ENCODE peak calls at places on chromosomes 11 and 22, in six cellular contexts. V is HCEC 1CT, S is AG08396, L is Kasumi-1, E is NCI-H345, G is nephron progenitor cell. N is an unnamed sample.

GRCh38 chr11:2393941-2394817 is 6.4 kb upstream of the TSSC4 start:
- DNase-seq in S (no peak), G (no peak), V (no peak), L (no peak), E (no peak), N (no peak)

GRCh38 chr11:62774407-62774806 is 3.2 kb downstream of the TAF6L start:
- DNase-seq in L (no peak), G (no peak), E (no peak), S (no peak), V (no peak), N (no peak)

GRCh38 chr22:20522134-20522827 is 14.9 kb downstream of the MED15 start:
- DNase-seq in G (no peak), S (no peak), V (no peak), L (no peak), E (no peak), N (no peak)

GRCh38 chr11:57778318-57779037 is 16.9 kb downstream of the CTNND1 start:
- DNase-seq in L (no peak), S (peak; percentile 88), V (peak; percentile 93), G (peak; percentile 64), E (peak; percentile 50), N (peak; percentile 92)

GRCh38 chr22:50276143-50276542 is 6.0 kb upstream of the MAPK11 start:
- DNase-seq in E (no peak), V (no peak), L (no peak), G (no peak), S (peak; percentile 66), N (peak; percentile 50)

GRCh38 chr11:96187779-96188624 is 155.0 kb downstream of the MAML2 start:
- DNase-seq in L (no peak), V (peak; percentile 78), S (peak; percentile 41), G (no peak), E (no peak), N (peak; percentile 44)

GRCh38 chr11:13778345-13778744 is 109.9 kb downstream of the FAR1 start:
- DNase-seq in G (no peak), S (no peak), E (no peak), V (no peak), L (no peak), N (no peak)

GRCh38 chr22:20664594-20664959 is 109.3 kb upstream of the SERPIND1 start:
- DNase-seq in L (no peak), E (no peak), G (no peak), S (no peak), V (no peak), N (no peak)

GRCh38 chr11:92627615-92628201 is 341.7 kb upstream of the MTNR1B start:
- DNase-seq in S (peak; percentile 9), G (no peak), E (no peak), V (no peak), L (no peak), N (no peak)

GRCh38 chr11:39668640-39669039 is 1790.8 kb downstream of the LRRC4C start:
- DNase-seq in E (no peak), L (no peak), S (no peak), V (no peak), G (no peak), N (no peak)

GRCh38 chr11:108624196-108624925 is 30.8 kb upstream of the EXPH5 start:
- DNase-seq in V (no peak), L (no peak), S (no peak), G (no peak), E (no peak), N (no peak)

GRCh38 chr11:120793150-120793549 is 230.8 kb upstream of the TBCEL start:
- DNase-seq in G (no peak), V (no peak), S (no peak), E (no peak), L (no peak), N (no peak)

GRCh38 chr22:36384766-36385400 is 2.9 kb downstream of the MYH9 start:
- DNase-seq in V (peak; percentile 48), S (no peak), E (no peak), G (peak; percentile 26), L (peak; percentile 66), N (no peak)

GRCh38 chr11:128896356-128896755 is 5.2 kb downstream of the KCNJ5 start:
- DNase-seq in S (no peak), G (no peak), V (no peak), L (no peak), E (no peak), N (no peak)

GRCh38 chr11:70912226-70912840 is 340.0 kb downstream of the SHANK2 start:
- DNase-seq in V (peak; percentile 68), S (peak; percentile 27), E (no peak), L (no peak), G (no peak), N (no peak)

GRCh38 chr11:104570088-104570701 is 328.1 kb downstream of the CASP12 start:
- DNase-seq in G (no peak), V (peak; percentile 79), L (no peak), E (no peak), S (no peak), N (no peak)

GRCh38 chr11:29018631-29019030 is 910.4 kb downstream of the METTL15 start:
- DNase-seq in S (peak; percentile 33), G (no peak), V (peak; percentile 89), E (no peak), L (no peak), N (no peak)

GRCh38 chr11:13334068-13334785 is 56.6 kb downstream of the BMAL1 start:
- DNase-seq in E (no peak), V (no peak), L (no peak), S (no peak), G (no peak), N (no peak)

GRCh38 chr11:33310720-33311500 is 53.7 kb downstream of the HIPK3 start:
- DNase-seq in E (no peak), S (no peak), G (no peak), V (no peak), L (no peak), N (no peak)

GRCh38 chr11:24312464-24313238 is 184.2 kb upstream of the LUZP2 start:
- DNase-seq in L (peak; percentile 54), G (no peak), E (no peak), S (no peak), V (no peak), N (no peak)

GRCh38 chr11:9765320-9766101 is 101.6 kb downstream of the SWAP70 start:
- DNase-seq in V (peak; percentile 88), E (no peak), G (peak; percentile 75), L (no peak), S (peak; percentile 57), N (peak; percentile 67)